ENCODE peak calls at places on chromosomes 12 and 14, in eight cellular contexts. L is caudate nucleus; N is HFFc6; M is NCI-H774; D is H7; B is activated T-helper 9 cell treated with anti-CD3 and anti-CD28 coated beads, Interleukin-2, amount 50 U/mL, for 16 hours; A is iris pigment epithelial cell; F is kidney tubule cell. K is an unnamed sample.

GRCh38 chr14:24250354-24250753 is 7.9 kb upstream of the TINF2 start:
- DNase-seq in F (no peak), N (no peak), A (no peak), D (peak), B (no peak), L (no peak), M (no peak), K (no peak)

GRCh38 chr12:100668939-100669536 is 95.6 kb downstream of the GAS2L3 start:
- DNase-seq in A (peak), D (peak), L (no peak), M (peak), N (peak), F (peak), B (no peak), K (peak)

GRCh38 chr14:66404051-66404450 is 82.1 kb upstream of the CCDC196 start:
- DNase-seq in B (no peak), N (no peak), L (no peak), D (no peak), M (no peak), F (no peak), A (no peak), K (no peak)

GRCh38 chr12:93448796-93449195 is 7.0 kb upstream of the UBE2N start:
- DNase-seq in N (no peak), F (no peak), B (no peak), L (no peak), D (no peak), A (no peak), M (no peak), K (no peak)

GRCh38 chr14:38366374-38366773 is 110.5 kb upstream of the CLEC14A start:
- DNase-seq in F (no peak), D (no peak), A (peak), M (no peak), N (no peak), L (no peak), B (no peak), K (no peak)

GRCh38 chr12:84912191-84913142 is at the start of gene SLC6A15:
- DNase-seq in L (no peak), F (peak), A (peak), N (no peak), M (peak), D (peak), B (no peak), K (peak)

GRCh38 chr12:128164533-128164932 is 102.4 kb upstream of the TMEM132C start:
- DNase-seq in L (no peak), B (no peak), M (no peak), D (no peak), N (no peak), F (no peak), A (no peak), K (no peak)

GRCh38 chr12:12495536-12495935 is 67.1 kb downstream of the DUSP16 start:
- DNase-seq in L (no peak), D (no peak), M (no peak), F (no peak), B (no peak), A (no peak), N (no peak), K (no peak)

GRCh38 chr12:132450391-132451171 is 39.4 kb upstream of the FBRSL1 start:
- DNase-seq in F (no peak), L (no peak), A (no peak), M (no peak), N (no peak), B (no peak), D (peak), K (no peak)

GRCh38 chr12:27178723-27179398 is 65.2 kb upstream of the STK38L start:
- DNase-seq in F (no peak), A (peak), D (no peak), N (no peak), L (no peak), B (no peak), M (no peak), K (no peak)

K was measured in trophoblast cell.